ENCODE peak calls at places on chromosome 3, in five cellular contexts. N, Z, E, F and C are unnamed samples.

GRCh38 chr3:55014081-55014480 is 86.2 kb upstream of the LRTM1 start:
- DNase-seq in N (no peak), Z (no peak), E (no peak), F (no peak), C (no peak)

GRCh38 chr3:24316887-24317383 is 177.7 kb downstream of the THRB start:
- DNase-seq in N (no peak), Z (no peak), E (no peak), F (no peak), C (no peak)

GRCh38 chr3:146469206-146470017 is at the start of gene PLSCR2:
- DNase-seq in N (peak), Z (peak), E (peak), F (peak), C (no peak)

GRCh38 chr3:187624588-187624987 is 45.6 kb downstream of the SST start:
- DNase-seq in N (no peak), Z (no peak), E (no peak), F (no peak), C (no peak)

GRCh38 chr3:149010504-149010951 is 19.2 kb downstream of the GYG1 start:
- DNase-seq in N (no peak), Z (no peak), E (no peak), F (no peak), C (no peak)

GRCh38 chr3:64321747-64322146 is 96.5 kb upstream of the PRICKLE2 start:
- DNase-seq in N (no peak), Z (no peak), E (no peak), F (no peak), C (peak)

GRCh38 chr3:195178124-195178910 is 92.6 kb downstream of the XXYLT1 start:
- DNase-seq in N (no peak), Z (peak), E (no peak), F (peak), C (no peak)

GRCh38 chr3:75015280-75015679 is 400.8 kb upstream of the CNTN3 start:
- DNase-seq in N (no peak), Z (no peak), E (no peak), F (no peak), C (no peak)

GRCh38 chr3:11665331-11665730 is 21.6 kb upstream of the VGLL4 start:
- DNase-seq in N (no peak), Z (no peak), E (no peak), F (no peak), C (no peak)

GRCh38 chr3:46890132-46890531 is 12.6 kb downstream of the PTH1R start:
- DNase-seq in N (no peak), Z (no peak), E (no peak), F (no peak), C (no peak)

GRCh38 chr3:24810881-24811280 is 316.2 kb upstream of the THRB start:
- DNase-seq in N (no peak), Z (no peak), E (no peak), F (no peak), C (no peak)

GRCh38 chr3:63975705-63976104 is 47.6 kb downstream of the PSMD6 start:
- DNase-seq in N (no peak), Z (peak), E (no peak), F (no peak), C (peak)

GRCh38 chr3:124246949-124247348 is 255.0 kb upstream of the ROPN1 start:
- DNase-seq in N (peak), Z (no peak), E (no peak), F (no peak), C (no peak)

GRCh38 chr3:15800327-15800726 is 2.5 kb upstream of the ANKRD28 start:
- DNase-seq in N (no peak), Z (no peak), E (no peak), F (no peak), C (no peak)

GRCh38 chr3:161649900-161650484 is 153.4 kb downstream of the OTOL1 start:
- DNase-seq in N (no peak), Z (no peak), E (no peak), F (no peak), C (no peak)

GRCh38 chr3:173732237-173732636 is 334.7 kb downstream of the NLGN1 start:
- DNase-seq in N (no peak), Z (no peak), E (no peak), F (no peak), C (no peak)

GRCh38 chr3:13698498-13698897 is 149.6 kb downstream of the FBLN2 start:
- DNase-seq in N (no peak), Z (no peak), E (peak), F (no peak), C (no peak)

GRCh38 chr3:90069748-90070147 is 962.3 kb downstream of the EPHA3 start:
- DNase-seq in N (no peak), Z (no peak), E (no peak), F (no peak), C (no peak)

GRCh38 chr3:133927543-133928066 is 31.9 kb upstream of the RAB6B start:
- DNase-seq in N (peak), Z (peak), E (peak), F (peak), C (no peak)

GRCh38 chr3:184339016-184339415 is 1.6 kb downstream of the FAM131A start:
- DNase-seq in N (no peak), Z (no peak), E (no peak), F (no peak), C (no peak)

GRCh38 chr3:176964656-176965055 is 232.6 kb downstream of the TBL1XR1 start:
- DNase-seq in N (no peak), Z (no peak), E (no peak), F (no peak), C (no peak)

GRCh38 chr3:15794842-15795562 is 2.8 kb downstream of the ANKRD28 start:
- DNase-seq in N (no peak), Z (no peak), E (no peak), F (no peak), C (no peak)

DNA sequence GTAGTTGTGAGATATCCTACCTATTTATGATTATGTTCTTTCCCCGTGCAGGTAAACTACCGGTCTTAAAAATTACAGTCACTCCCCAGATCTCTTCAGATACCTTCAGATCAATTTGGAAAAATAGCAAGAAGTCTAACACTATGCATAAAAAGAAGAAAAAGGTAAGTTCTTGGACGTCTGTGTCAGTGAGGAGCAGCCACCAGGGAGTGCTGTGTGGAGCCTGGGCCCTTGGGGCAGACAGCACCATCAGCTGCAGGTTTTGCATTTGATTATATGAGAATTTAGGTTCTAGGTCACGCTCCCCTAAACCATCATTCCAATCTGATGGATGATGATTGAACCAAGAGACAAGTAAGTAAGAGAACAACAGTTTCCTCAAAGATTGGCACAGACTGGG is 8.9 kb upstream of the RNF7 start:
- DNase-seq in N (no peak), Z (no peak), E (no peak), F (no peak), C (no peak)
- TF ChIP-seq CTCF in N (no peak), Z (no peak), E (no peak), F (no peak), C (peak)

GRCh38 chr3:196983186-196983585 is 14.6 kb upstream of the PIGZ start:
- DNase-seq in N (no peak), Z (no peak), E (no peak), F (no peak), C (no peak)

GRCh38 chr3:196985298-196985697 is 16.7 kb upstream of the PIGZ start:
- DNase-seq in N (no peak), Z (no peak), E (no peak), F (no peak), C (no peak)

GRCh38 chr3:196988241-196989029 is 19.8 kb upstream of the PIGZ start:
- DNase-seq in N (no peak), Z (no peak), E (no peak), F (peak), C (no peak)

GRCh38 chr3:196987022-196987421 is 18.4 kb upstream of the PIGZ start:
- DNase-seq in N (no peak), Z (no peak), E (no peak), F (no peak), C (no peak)

GRCh38 chr3:196985954-196986885 is 17.6 kb upstream of the PIGZ start:
- DNase-seq in N (no peak), Z (no peak), E (no peak), F (no peak), C (no peak)
- TF ChIP-seq CTCF in N (no peak), Z (no peak), E (no peak), F (peak), C (peak)

GRCh38 chr3:98589331-98589870 is 4.0 kb downstream of the CPOX start:
- DNase-seq in N (no peak), Z (no peak), E (no peak), F (no peak), C (no peak)

GRCh38 chr3:98592345-98592935 is 971 bp downstream of the CPOX start:
- DNase-seq in N (no peak), Z (no peak), E (no peak), F (peak), C (no peak)

GRCh38 chr3:98583766-98584165 is 9.6 kb downstream of the CPOX start:
- DNase-seq in N (no peak), Z (no peak), E (no peak), F (no peak), C (no peak)

GRCh38 chr3:98584563-98584962 is 8.8 kb downstream of the CPOX start:
- DNase-seq in N (no peak), Z (no peak), E (no peak), F (no peak), C (no peak)

GRCh38 chr3:98587654-98588532 is 5.5 kb downstream of the CPOX start:
- DNase-seq in N (no peak), Z (no peak), E (no peak), F (no peak), C (no peak)
- TF ChIP-seq CTCF in N (no peak), Z (no peak), E (no peak), F (peak), C (peak)

GRCh38 chr3:165254812-165255211 is 58.6 kb upstream of the SLITRK3 start:
- DNase-seq in N (no peak), Z (no peak), E (no peak), F (peak), C (peak)
- TF ChIP-seq CTCF in N (peak), Z (peak), E (peak), F (no peak), C (peak)

GRCh38 chr3:144197582-144197981 is 226.0 kb downstream of the DIPK2A start:
- DNase-seq in N (no peak), Z (no peak), E (no peak), F (no peak), C (no peak)

GRCh38 chr3:144200004-144200403 is 228.4 kb downstream of the DIPK2A start:
- DNase-seq in N (no peak), Z (no peak), E (no peak), F (no peak), C (no peak)

DNA sequence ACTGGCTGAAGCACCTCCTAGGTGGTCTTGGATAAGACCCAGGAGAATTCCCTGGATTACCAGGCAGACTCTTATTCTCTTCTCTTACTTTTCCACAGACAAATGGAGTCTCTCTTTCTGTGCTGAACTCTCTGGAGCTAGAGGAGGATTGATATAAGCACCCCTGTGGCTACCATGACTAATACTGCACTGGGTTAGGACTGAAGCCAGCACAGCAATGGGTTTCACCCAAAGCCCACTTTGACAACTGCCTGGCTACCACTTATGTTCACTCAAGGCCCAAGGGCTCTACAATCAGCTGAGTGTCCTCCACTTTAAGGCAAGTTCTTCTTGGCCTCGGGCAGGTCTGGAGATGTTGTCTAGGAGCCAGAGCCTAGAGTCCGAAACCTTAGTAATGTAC is 225.5 kb downstream of the DIPK2A start:
- DNase-seq in N (no peak), Z (no peak), E (no peak), F (no peak), C (no peak)
- TF ChIP-seq CTCF in N (no peak), Z (no peak), E (no peak), F (no peak), C (no peak)

DNA sequence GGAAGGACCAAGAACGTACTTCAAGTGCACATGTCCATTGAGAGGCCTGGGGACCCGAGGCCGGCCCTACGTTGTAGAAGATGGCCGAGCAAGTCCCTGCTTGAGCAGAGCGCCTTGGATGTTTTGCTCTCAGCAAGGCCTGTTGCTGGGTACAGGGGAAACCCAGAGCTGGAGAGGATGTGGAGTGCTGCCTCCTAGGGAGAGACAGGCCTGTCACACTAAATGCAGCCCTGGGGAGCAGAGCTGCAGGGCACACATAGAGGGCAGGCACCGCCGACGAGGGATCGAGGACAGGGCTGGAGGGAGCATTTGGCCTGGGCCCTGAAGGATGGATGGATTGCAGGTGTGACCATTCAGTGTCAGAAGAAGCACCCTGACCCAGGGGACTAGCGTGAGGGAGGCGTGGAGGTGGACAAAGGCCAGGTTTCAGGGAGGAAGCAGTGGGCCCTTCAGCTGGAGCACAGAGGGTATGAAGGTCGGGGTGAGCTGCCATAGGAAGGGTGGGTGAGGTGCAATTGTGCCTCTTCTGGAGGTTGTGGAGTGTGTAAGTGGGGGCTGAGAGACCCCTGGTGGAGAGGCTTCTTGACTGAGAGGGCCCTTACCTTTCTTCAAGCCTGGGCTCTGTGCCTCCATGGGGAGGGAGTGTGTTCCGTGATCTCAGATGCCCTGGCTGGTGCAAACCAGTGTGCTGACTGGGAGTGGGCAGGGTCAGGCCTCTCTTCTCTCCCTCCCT is 142.4 kb downstream of the CHDH start:
- DNase-seq in N (no peak), Z (no peak), E (no peak), F (no peak), C (no peak)
- TF ChIP-seq CTCF in N (no peak), Z (no peak), E (no peak), F (no peak), C (no peak)

GRCh38 chr3:102974333-102974732 is 539.5 kb downstream of the ZPLD1 start:
- DNase-seq in N (no peak), Z (no peak), E (no peak), F (no peak), C (no peak)

GRCh38 chr3:102979202-102979601 is 544.4 kb downstream of the ZPLD1 start:
- DNase-seq in N (no peak), Z (no peak), E (no peak), F (no peak), C (no peak)

GRCh38 chr3:102980379-102980726 is 545.5 kb downstream of the ZPLD1 start:
- DNase-seq in N (no peak), Z (no peak), E (no peak), F (no peak), C (no peak)

DNA sequence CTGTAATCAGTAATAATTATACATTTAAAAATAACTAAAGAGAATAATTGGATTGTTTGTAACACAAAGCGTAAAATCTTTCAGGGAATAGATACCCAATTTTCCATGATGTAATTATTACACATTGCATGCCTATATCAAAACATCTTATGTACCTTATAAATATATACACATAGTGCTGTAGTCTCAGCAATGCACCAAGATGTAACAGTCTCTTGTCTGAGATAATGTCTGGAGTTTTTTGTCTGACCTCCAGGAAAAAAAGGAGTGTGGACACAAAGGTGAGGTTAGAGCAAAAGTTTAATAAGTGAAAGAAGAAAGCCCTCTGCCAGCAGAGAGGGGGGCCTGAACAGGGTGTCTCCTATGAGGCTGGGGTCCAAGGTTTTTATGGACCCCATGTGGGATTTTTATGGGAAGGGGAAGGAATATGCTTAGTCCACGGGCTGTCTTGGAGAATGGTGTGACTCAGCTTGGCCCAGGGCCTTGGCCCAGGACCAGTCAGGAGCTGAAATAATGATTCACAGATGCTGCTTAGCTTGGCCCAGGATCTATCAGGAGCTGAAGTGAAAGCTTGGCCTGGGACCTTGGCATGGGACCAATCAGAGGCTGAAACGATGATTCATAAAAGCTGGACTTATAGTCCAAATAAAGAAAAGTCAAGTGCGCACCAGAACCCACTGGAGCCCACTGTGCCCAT is 545.0 kb downstream of the ZPLD1 start:
- DNase-seq in N (no peak), Z (peak), E (no peak), F (peak), C (peak)
- TF ChIP-seq CTCF in N (no peak), Z (no peak), E (no peak), F (no peak), C (no peak)

DNA sequence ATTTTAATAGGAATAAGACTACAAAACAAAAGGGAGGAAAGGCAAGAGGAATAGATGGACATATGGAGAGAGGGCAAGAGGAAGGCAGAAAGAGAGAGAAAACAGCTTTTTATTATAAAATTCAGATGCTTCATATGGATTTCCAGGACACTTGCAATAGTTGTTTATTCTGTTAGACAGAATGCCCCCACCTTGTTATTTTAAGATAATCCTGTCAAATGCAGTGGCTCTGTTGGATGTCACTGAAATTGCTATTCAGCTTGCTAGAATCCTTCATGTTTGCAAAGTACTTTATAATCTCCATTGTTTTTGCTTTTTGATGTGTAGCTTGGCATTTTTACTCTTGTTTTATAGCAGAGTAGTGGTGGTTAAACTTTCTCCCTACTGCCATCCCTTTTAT is 432.4 kb upstream of the AZI2 start:
- DNase-seq in N (no peak), Z (no peak), E (no peak), F (peak), C (no peak)
- TF ChIP-seq CTCF in N (no peak), Z (no peak), E (no peak), F (no peak), C (no peak)

DNA sequence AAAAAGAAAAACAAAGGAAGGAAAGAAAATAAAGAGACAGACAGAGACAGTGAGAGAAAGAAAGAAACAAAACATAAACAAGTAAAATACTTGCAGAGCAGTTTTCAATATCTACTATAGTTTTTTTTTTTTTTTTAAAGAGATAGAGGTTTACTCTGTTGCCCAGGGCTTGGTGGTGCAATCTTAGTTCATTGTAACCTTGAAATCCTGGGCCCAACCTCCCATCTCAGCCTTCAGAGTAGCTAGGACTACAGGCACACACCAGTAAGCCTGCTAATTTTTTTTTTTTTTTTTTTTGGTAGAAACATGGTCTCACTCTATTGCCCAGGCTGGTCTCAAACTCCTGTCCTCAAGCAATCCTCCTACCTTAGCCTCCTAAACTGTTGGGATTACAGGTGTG is 23.1 kb downstream of the CLASP2 start:
- DNase-seq in N (no peak), Z (no peak), E (no peak), F (no peak), C (no peak)
- TF ChIP-seq CTCF in N (no peak), Z (no peak), E (no peak), F (no peak), C (no peak)

GRCh38 chr3:151086484-151087456 is 1.3 kb downstream of the MED12L start:
- DNase-seq in N (peak), Z (peak), E (peak), F (peak), C (peak)
- TF ChIP-seq CTCF in N (peak), Z (peak), E (no peak), F (peak), C (peak)